ENCODE peak calls at places on chromosomes 1 and 21, in five cellular contexts. One of them, this sample, is unnamed.

GRCh38 chr1:48182441-48182840 is 40.1 kb upstream of the SLC5A9 start:
- DNase-seq in mesothelial cell of epicardium: no peak
- DNase-seq in activated T-cell treated with anti-CD3 and anti-CD28 coated beads for 24 hours: no peak
- DNase-seq in kidney epithelial cell: peak
- DNase-seq in GM06990: no peak
- DNase-seq in this sample: no peak

GRCh38 chr1:40221977-40222772 is 25.6 kb upstream of the TMCO2 start:
- DNase-seq in mesothelial cell of epicardium: no peak
- DNase-seq in GM06990: no peak
- DNase-seq in kidney epithelial cell: no peak
- DNase-seq in activated T-cell treated with anti-CD3 and anti-CD28 coated beads for 24 hours: no peak
- DNase-seq in this sample: no peak

GRCh38 chr1:205351984-205352713 is 4.6 kb downstream of the KLHDC8A start:
- DNase-seq in activated T-cell treated with anti-CD3 and anti-CD28 coated beads for 24 hours: no peak
- DNase-seq in kidney epithelial cell: no peak
- DNase-seq in mesothelial cell of epicardium: no peak
- DNase-seq in GM06990: no peak
- DNase-seq in this sample: no peak

GRCh38 chr1:210250998-210251679 is 18.5 kb downstream of the SERTAD4 start:
- DNase-seq in mesothelial cell of epicardium: no peak
- DNase-seq in GM06990: no peak
- DNase-seq in activated T-cell treated with anti-CD3 and anti-CD28 coated beads for 24 hours: peak
- DNase-seq in kidney epithelial cell: peak
- DNase-seq in this sample: peak

GRCh38 chr1:176801553-176802020 is 338.6 kb downstream of the PAPPA2 start:
- DNase-seq in mesothelial cell of epicardium: no peak
- DNase-seq in GM06990: no peak
- DNase-seq in activated T-cell treated with anti-CD3 and anti-CD28 coated beads for 24 hours: no peak
- DNase-seq in kidney epithelial cell: no peak
- DNase-seq in this sample: no peak

GRCh38 chr1:102796429-102796828 is 311.9 kb downstream of the COL11A1 start:
- DNase-seq in activated T-cell treated with anti-CD3 and anti-CD28 coated beads for 24 hours: no peak
- DNase-seq in mesothelial cell of epicardium: no peak
- DNase-seq in GM06990: no peak
- DNase-seq in kidney epithelial cell: no peak
- DNase-seq in this sample: no peak

GRCh38 chr1:3673381-3674099 is 21.2 kb downstream of the TP73 start:
- DNase-seq in GM06990: peak
- DNase-seq in kidney epithelial cell: no peak
- DNase-seq in mesothelial cell of epicardium: no peak
- DNase-seq in activated T-cell treated with anti-CD3 and anti-CD28 coated beads for 24 hours: no peak
- DNase-seq in this sample: no peak

GRCh38 chr1:235342471-235342870 is 14.1 kb downstream of the GGPS1 start:
- DNase-seq in activated T-cell treated with anti-CD3 and anti-CD28 coated beads for 24 hours: no peak
- DNase-seq in mesothelial cell of epicardium: no peak
- DNase-seq in kidney epithelial cell: no peak
- DNase-seq in GM06990: no peak
- DNase-seq in this sample: no peak

GRCh38 chr1:183002797-183003594 is 20.2 kb upstream of the LAMC1 start:
- DNase-seq in activated T-cell treated with anti-CD3 and anti-CD28 coated beads for 24 hours: no peak
- DNase-seq in mesothelial cell of epicardium: no peak
- DNase-seq in kidney epithelial cell: no peak
- DNase-seq in GM06990: no peak
- DNase-seq in this sample: peak

GRCh38 chr1:157566484-157567300 is 14.4 kb upstream of the FCRL5 start:
- DNase-seq in GM06990: peak
- DNase-seq in kidney epithelial cell: no peak
- DNase-seq in mesothelial cell of epicardium: no peak
- DNase-seq in activated T-cell treated with anti-CD3 and anti-CD28 coated beads for 24 hours: no peak
- DNase-seq in this sample: no peak

GRCh38 chr1:93964777-93965200 is 55.6 kb upstream of the GCLM start:
- DNase-seq in kidney epithelial cell: no peak
- DNase-seq in GM06990: no peak
- DNase-seq in activated T-cell treated with anti-CD3 and anti-CD28 coated beads for 24 hours: no peak
- DNase-seq in mesothelial cell of epicardium: no peak
- DNase-seq in this sample: peak

GRCh38 chr1:8370928-8371327 is 53.0 kb downstream of the SLC45A1 start:
- DNase-seq in mesothelial cell of epicardium: no peak
- DNase-seq in GM06990: no peak
- DNase-seq in kidney epithelial cell: no peak
- DNase-seq in activated T-cell treated with anti-CD3 and anti-CD28 coated beads for 24 hours: no peak
- DNase-seq in this sample: peak

GRCh38 chr1:88890790-88891317 is 513 bp downstream of the GTF2B start:
- DNase-seq in kidney epithelial cell: no peak
- DNase-seq in activated T-cell treated with anti-CD3 and anti-CD28 coated beads for 24 hours: no peak
- DNase-seq in mesothelial cell of epicardium: no peak
- DNase-seq in GM06990: no peak
- DNase-seq in this sample: peak

GRCh38 chr1:51897699-51898031 is 19.1 kb upstream of the NRDC start:
- DNase-seq in activated T-cell treated with anti-CD3 and anti-CD28 coated beads for 24 hours: no peak
- DNase-seq in kidney epithelial cell: peak
- DNase-seq in GM06990: no peak
- DNase-seq in mesothelial cell of epicardium: no peak
- DNase-seq in this sample: peak

GRCh38 chr1:78672428-78672827 is 22.8 kb downstream of the IFI44 start:
- DNase-seq in activated T-cell treated with anti-CD3 and anti-CD28 coated beads for 24 hours: no peak
- DNase-seq in kidney epithelial cell: no peak
- DNase-seq in GM06990: no peak
- DNase-seq in mesothelial cell of epicardium: no peak
- DNase-seq in this sample: no peak

GRCh38 chr21:10521091-10521598 is at the start of gene TPTE:
- DNase-seq in kidney epithelial cell: no peak
- DNase-seq in GM06990: peak
- DNase-seq in activated T-cell treated with anti-CD3 and anti-CD28 coated beads for 24 hours: no peak
- DNase-seq in mesothelial cell of epicardium: no peak
- DNase-seq in this sample: no peak

GRCh38 chr1:232553809-232554208 is 76.1 kb downstream of the SIPA1L2 start:
- DNase-seq in GM06990: no peak
- DNase-seq in mesothelial cell of epicardium: no peak
- DNase-seq in activated T-cell treated with anti-CD3 and anti-CD28 coated beads for 24 hours: no peak
- DNase-seq in kidney epithelial cell: no peak
- DNase-seq in this sample: peak

GRCh38 chr21:26806734-26807372 is 38.4 kb downstream of the ADAMTS1 start:
- DNase-seq in mesothelial cell of epicardium: no peak
- DNase-seq in GM06990: no peak
- DNase-seq in activated T-cell treated with anti-CD3 and anti-CD28 coated beads for 24 hours: no peak
- DNase-seq in kidney epithelial cell: no peak
- DNase-seq in this sample: peak

GRCh38 chr1:112445591-112445990 is 49.6 kb downstream of the CTTNBP2NL start:
- DNase-seq in mesothelial cell of epicardium: no peak
- DNase-seq in activated T-cell treated with anti-CD3 and anti-CD28 coated beads for 24 hours: no peak
- DNase-seq in kidney epithelial cell: no peak
- DNase-seq in GM06990: no peak
- DNase-seq in this sample: peak

GRCh38 chr1:24155011-24155782 is 12.3 kb upstream of the IL22RA1 start:
- DNase-seq in activated T-cell treated with anti-CD3 and anti-CD28 coated beads for 24 hours: no peak
- DNase-seq in kidney epithelial cell: no peak
- DNase-seq in mesothelial cell of epicardium: no peak
- DNase-seq in GM06990: peak
- DNase-seq in this sample: no peak

GRCh38 chr1:74674278-74675048 is 871 bp upstream of the ERICH3 start:
- DNase-seq in GM06990: no peak
- DNase-seq in kidney epithelial cell: no peak
- DNase-seq in mesothelial cell of epicardium: no peak
- DNase-seq in activated T-cell treated with anti-CD3 and anti-CD28 coated beads for 24 hours: no peak
- DNase-seq in this sample: no peak

GRCh38 chr1:202144510-202145324 is at the start of gene ARL8A:
- DNase-seq in activated T-cell treated with anti-CD3 and anti-CD28 coated beads for 24 hours: peak
- DNase-seq in GM06990: peak
- DNase-seq in mesothelial cell of epicardium: peak
- DNase-seq in kidney epithelial cell: no peak
- DNase-seq in this sample: no peak

GRCh38 chr1:237005674-237006073 is 1.4 kb upstream of the MT1HL1 start:
- DNase-seq in GM06990: no peak
- DNase-seq in activated T-cell treated with anti-CD3 and anti-CD28 coated beads for 24 hours: no peak
- DNase-seq in kidney epithelial cell: no peak
- DNase-seq in mesothelial cell of epicardium: no peak
- DNase-seq in this sample: no peak

GRCh38 chr21:43879348-43880110 is 14.5 kb downstream of the AGPAT3 start:
- DNase-seq in kidney epithelial cell: no peak
- DNase-seq in GM06990: no peak
- DNase-seq in activated T-cell treated with anti-CD3 and anti-CD28 coated beads for 24 hours: no peak
- DNase-seq in mesothelial cell of epicardium: no peak
- DNase-seq in this sample: no peak

This sample was measured in astrocyte.